ENCODE peak calls at places on chromosomes 2 and 18, in four cellular contexts. U is IMR-90, A is mesendoderm, L is H1. Q is an unnamed sample.

GRCh38 chr2:132978840-132979239 is 308.8 kb upstream of the LYPD1 start:
- DNase-seq in U (no peak), A (no peak), L (no peak), Q (no peak)

GRCh38 chr18:73881396-73881795 is 266.2 kb downstream of the FBXO15 start:
- DNase-seq in U (no peak), A (no peak), L (no peak), Q (no peak)

GRCh38 chr2:159226059-159226461 is 60.4 kb downstream of the WDSUB1 start:
- DNase-seq in U (peak; percentile 52), A (peak; percentile 40), L (no peak), Q (no peak)

GRCh38 chr2:233234264-233234663 is 17.2 kb upstream of the ATG16L1 start:
- DNase-seq in U (no peak), A (no peak), L (no peak), Q (no peak)

GRCh38 chr18:48364146-48364545 is 45.0 kb downstream of the ZBTB7C start:
- DNase-seq in U (no peak), A (no peak), L (no peak), Q (no peak)

GRCh38 chr18:68177807-68178702 is 536.9 kb downstream of the TMX3 start:
- DNase-seq in U (peak; percentile 99), A (no peak), L (no peak), Q (no peak)

GRCh38 chr2:216015722-216016464 is 2.5 kb upstream of the MREG start:
- DNase-seq in U (no peak), A (no peak), L (no peak), Q (no peak)

GRCh38 chr2:48120759-48121242 is 214.5 kb upstream of the FBXO11 start:
- DNase-seq in U (no peak), A (no peak), L (no peak), Q (no peak)

GRCh38 chr2:208077286-208077685 is 47.0 kb downstream of the CRYGD start:
- DNase-seq in U (peak; percentile 5), A (no peak), L (no peak), Q (no peak)

GRCh38 chr18:49206717-49207116 is 253.7 kb downstream of the DYM start:
- DNase-seq in U (peak; percentile 17), A (no peak), L (no peak), Q (no peak)

GRCh38 chr2:39523308-39524044 is 86.4 kb upstream of the MAP4K3 start:
- DNase-seq in U (peak; percentile 93), A (peak; percentile 57), L (no peak), Q (no peak)

GRCh38 chr2:72146357-72147302 is 1.0 kb downstream of the CYP26B1 start:
- DNase-seq in U (no peak), A (no peak), L (no peak), Q (peak; percentile 53)

GRCh38 chr2:148533004-148533403 is 111.5 kb upstream of the EPC2 start:
- DNase-seq in U (no peak), A (no peak), L (no peak), Q (no peak)

DNA sequence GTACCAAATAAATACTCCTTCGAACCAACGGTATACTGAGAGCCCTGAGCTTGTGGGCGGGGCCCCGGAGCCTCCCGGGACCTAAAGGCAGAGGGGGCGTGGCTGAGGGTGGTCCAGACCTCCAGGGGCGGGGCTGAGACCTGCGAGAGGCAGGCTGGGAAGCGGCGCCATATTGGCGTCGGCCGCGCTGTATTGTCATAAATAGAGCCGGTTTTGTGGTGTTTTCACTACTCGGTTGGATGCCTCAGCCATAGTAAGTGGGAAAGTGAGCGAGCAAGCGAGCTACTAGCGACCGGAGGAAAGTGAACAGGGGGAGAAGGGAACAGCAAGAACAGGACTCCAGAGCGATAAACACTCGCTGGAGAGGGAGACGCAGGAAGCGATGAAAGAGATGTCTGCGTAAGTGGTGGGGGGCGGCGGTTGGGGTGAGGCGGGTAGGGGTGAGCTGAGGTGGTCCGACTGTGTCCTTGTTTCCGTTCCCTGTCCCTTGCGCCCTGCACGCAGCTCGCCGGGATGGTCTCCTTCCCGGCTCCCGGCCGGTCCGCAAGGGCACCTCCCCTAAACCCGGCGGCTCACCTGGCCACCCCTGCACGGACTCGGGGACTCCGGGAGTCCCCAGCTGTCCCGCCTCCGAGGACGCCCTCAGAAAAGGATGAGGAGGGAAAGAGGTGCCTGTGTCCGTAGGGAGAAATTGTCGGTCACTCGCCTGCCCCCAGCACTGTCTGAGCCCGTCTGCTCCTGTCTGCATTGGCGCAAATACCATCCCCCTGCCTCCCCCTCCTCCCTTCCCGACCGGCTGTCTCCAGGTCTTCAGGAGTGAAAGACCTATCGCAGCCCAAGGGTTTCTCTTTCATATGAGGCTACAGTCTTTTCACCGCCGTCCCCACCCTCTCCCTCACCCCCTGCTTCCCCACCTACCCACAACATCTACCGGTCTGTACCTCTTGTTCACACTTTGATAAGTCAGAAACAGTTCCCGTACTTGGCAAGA is at the start of gene PAPOLG:
- DNase-seq in U (peak; percentile 85), A (peak; percentile 96), L (peak; percentile 75), Q (peak; percentile 96)
- H2AK5ac ChIP-seq in U (no peak within 1 kb of the TSS), A (no peak within 1 kb of the TSS), L (no peak within 1 kb of the TSS), Q (no peak within 1 kb of the TSS)

DNA sequence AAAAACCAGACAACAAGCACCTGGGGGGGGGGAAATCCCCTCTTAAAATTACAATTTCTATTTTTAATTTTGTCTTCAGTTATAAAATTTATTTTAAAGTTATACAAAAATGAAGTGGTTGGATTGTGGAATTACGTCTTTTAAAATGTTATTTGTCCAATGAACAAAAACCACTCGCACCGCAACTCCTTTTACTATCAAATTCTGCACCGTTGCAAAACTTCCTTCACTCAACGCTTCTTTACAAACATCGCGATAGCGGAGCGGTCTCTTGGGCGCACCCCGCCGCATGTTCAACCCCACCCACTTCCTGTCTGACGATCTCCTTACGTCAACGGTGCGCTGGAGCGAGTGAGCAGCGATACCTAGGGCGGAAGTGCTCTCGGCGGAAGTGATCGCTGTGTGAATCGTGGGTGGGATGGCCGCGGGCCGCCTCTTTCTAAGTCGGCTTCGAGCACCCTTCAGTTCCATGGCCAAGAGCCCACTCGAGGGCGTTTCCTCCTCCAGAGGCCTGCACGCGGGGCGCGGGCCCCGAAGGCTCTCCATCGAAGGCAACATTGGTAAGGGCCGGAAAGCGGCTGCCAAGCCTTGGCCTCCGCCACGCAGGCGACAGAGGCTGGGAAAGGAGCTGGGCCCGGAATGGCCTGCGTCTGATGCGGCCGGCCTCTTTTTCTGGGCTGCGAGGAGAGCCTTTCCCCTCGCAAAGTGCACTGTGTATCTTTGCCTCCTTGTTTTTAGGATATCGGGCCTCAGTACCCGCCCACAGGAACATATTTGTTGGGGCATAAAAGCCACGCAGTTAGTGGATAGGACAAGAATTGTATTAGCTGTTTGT is at the start of gene DGUOK:
- DNase-seq in U (peak; percentile 100), A (peak; percentile 99), L (peak; percentile 87), Q (peak; percentile 98)
- H4K8ac ChIP-seq in U (peak within 1 kb of the TSS; percentile 86), A (peak within 1 kb of the TSS; percentile 43), L (peak within 1 kb of the TSS; percentile 96), Q (no peak within 1 kb of the TSS)

GRCh38 chr2:142755191-142755590 is 122.3 kb upstream of the KYNU start:
- DNase-seq in U (no peak), A (no peak), L (no peak), Q (no peak)

GRCh38 chr2:142750858-142751257 is 126.6 kb upstream of the KYNU start:
- DNase-seq in U (no peak), A (no peak), L (no peak), Q (no peak)

GRCh38 chr2:142757111-142757510 is 120.4 kb upstream of the KYNU start:
- DNase-seq in U (no peak), A (no peak), L (no peak), Q (no peak)

GRCh38 chr2:142756430-142756829 is 121.0 kb upstream of the KYNU start:
- DNase-seq in U (peak; percentile 78), A (no peak), L (no peak), Q (no peak)

GRCh38 chr2:142754182-142754581 is 123.3 kb upstream of the KYNU start:
- DNase-seq in U (no peak), A (no peak), L (no peak), Q (no peak)
- H4K5ac ChIP-seq in U (no peak overlapping the region), A (no peak overlapping the region), L (no peak overlapping the region), Q (no peak overlapping the region)

GRCh38 chr2:217706513-217706912 is 296.3 kb downstream of the TNS1 start:
- DNase-seq in U (no peak), A (no peak), L (no peak), Q (no peak)
- H2AK5ac ChIP-seq in U (peak overlapping the region; percentile 72), A (no peak overlapping the region), L (no peak overlapping the region), Q (no peak overlapping the region)

GRCh38 chr18:45551417-45551816 is 63.9 kb upstream of the SLC14A2 start:
- DNase-seq in U (no peak), A (no peak), L (no peak), Q (no peak)
- H4K8ac ChIP-seq in U (no peak overlapping the region), A (no peak overlapping the region), L (no peak overlapping the region), Q (no peak overlapping the region)

GRCh38 chr18:54561864-54562263 is 29.2 kb upstream of the DYNAP start:
- DNase-seq in U (no peak), A (no peak), L (no peak), Q (no peak)

GRCh38 chr18:54558609-54559585 is 32.1 kb upstream of the DYNAP start:
- DNase-seq in U (peak; percentile 3), A (peak; percentile 24), L (no peak), Q (no peak)

GRCh38 chr18:54555996-54556395 is 35.0 kb upstream of the DYNAP start:
- DNase-seq in U (no peak), A (no peak), L (no peak), Q (no peak)

DNA sequence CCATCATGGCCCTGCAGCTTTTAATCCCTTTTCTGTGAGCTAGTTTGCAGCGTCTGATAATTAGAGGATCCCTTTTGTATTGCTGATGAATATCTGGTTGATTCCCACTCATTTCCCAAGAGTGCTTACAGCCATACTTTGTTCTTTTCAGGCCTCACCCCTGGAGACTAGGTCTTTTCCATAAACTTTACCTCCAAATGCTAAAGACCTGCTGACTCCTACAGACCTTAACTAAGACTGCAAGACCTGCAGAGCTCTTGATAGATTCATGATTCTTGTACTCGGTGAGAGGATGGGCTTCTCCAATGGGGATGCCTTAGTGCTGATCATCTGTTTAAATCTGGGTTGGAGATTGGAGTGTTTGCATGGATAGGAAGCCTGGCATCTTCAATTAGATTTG is 33.1 kb upstream of the DYNAP start:
- DNase-seq in U (no peak), A (peak; percentile 4), L (no peak), Q (no peak)
- H4K5ac ChIP-seq in U (no peak overlapping the region), A (no peak overlapping the region), L (no peak overlapping the region), Q (no peak overlapping the region)

Q was measured in H9.